ENCODE peak calls at places on chromosomes 3 and 15, in four cellular contexts. R is A549, N is GM12878, E is K562. U is an unnamed sample.

GRCh38 chr15:72284781-72285180 is 12.4 kb upstream of the PARP6 start:
- DNase-seq in E (no peak), R (no peak), N (no peak), U (no peak)

GRCh38 chr3:94225176-94225742 is 162.4 kb downstream of the NSUN3 start:
- DNase-seq in E (no peak), R (no peak), N (no peak), U (no peak)

GRCh38 chr3:46868948-46869347 is 5.7 kb upstream of the MYL3 start:
- DNase-seq in R (no peak), N (no peak), E (no peak), U (peak)

GRCh38 chr3:13748500-13748899 is 131.4 kb downstream of the WNT7A start:
- DNase-seq in R (no peak), N (no peak), E (no peak), U (no peak)

GRCh38 chr3:79329154-79329553 is 438.6 kb downstream of the ROBO1 start:
- DNase-seq in N (no peak), E (no peak), R (no peak), U (no peak)

GRCh38 chr3:11530153-11530721 is 113.5 kb downstream of the VGLL4 start:
- DNase-seq in E (no peak), N (no peak), R (peak), U (peak)

GRCh38 chr3:31740397-31740796 is 207.7 kb downstream of the STT3B start:
- DNase-seq in R (no peak), E (no peak), N (no peak), U (no peak)

GRCh38 chr15:88810449-88810848 is 7.2 kb downstream of the ACAN start:
- DNase-seq in E (no peak), N (no peak), R (no peak), U (no peak)

GRCh38 chr3:13041113-13041776 is 32.0 kb downstream of the IQSEC1 start:
- DNase-seq in R (no peak), E (peak), N (no peak), U (no peak)

GRCh38 chr3:171095063-171095462 is 68.5 kb upstream of the SLC2A2 start:
- DNase-seq in N (peak), R (no peak), E (no peak), U (no peak)

GRCh38 chr3:53694648-53695356 is 151.4 kb downstream of the CHDH start:
- DNase-seq in N (no peak), R (no peak), E (no peak), U (no peak)

GRCh38 chr15:67096536-67097294 is 31.3 kb downstream of the SMAD3 start:
- DNase-seq in R (no peak), N (no peak), E (no peak), U (no peak)

GRCh38 chr15:74664028-74664616 is 31.7 kb downstream of the EDC3 start:
- DNase-seq in N (no peak), R (peak), E (no peak), U (peak)

DNA sequence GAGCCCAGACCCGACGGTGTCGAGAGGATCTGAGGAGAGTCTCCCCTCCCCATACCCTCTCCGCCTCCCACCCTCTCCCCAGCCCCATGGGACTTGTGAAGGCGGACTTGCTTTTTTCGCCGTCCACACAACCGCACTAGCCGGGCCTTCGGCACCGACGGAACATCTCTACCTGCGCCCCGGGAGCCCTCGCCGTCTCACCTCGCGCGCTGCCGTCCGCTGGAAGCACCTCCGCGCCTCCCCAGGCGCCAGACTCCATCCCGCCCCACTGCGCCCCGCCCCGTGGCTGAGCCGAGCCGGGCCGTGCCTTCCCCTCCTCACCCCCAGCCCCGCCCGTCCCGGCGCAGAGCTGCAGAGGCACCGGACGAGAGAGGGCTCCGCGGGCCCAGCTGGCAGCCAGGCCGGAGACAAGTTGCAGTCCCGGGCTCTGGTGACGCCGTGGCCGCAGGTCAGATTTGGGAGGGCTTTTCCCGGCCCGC is at the start of the genes DUOX1 and DUOXA1:
- DNase-seq in N (no peak), R (no peak), E (peak), U (no peak)
- TF ChIP-seq CHD4 in N (no peak), R (no peak), E (no peak), U (no peak)

GRCh38 chr3:16319723-16320122 is 54.7 kb downstream of the OXNAD1 start:
- DNase-seq in N (no peak), R (no peak), E (peak), U (no peak)

GRCh38 chr3:16318216-16318615 is 53.2 kb downstream of the OXNAD1 start:
- DNase-seq in N (no peak), E (no peak), R (no peak), U (no peak)

GRCh38 chr3:16317561-16317945 is 52.5 kb downstream of the OXNAD1 start:
- DNase-seq in E (no peak), N (no peak), R (no peak), U (no peak)

GRCh38 chr3:16316847-16317560 is 52.0 kb downstream of the OXNAD1 start:
- DNase-seq in E (no peak), N (no peak), R (no peak), U (no peak)

DNA sequence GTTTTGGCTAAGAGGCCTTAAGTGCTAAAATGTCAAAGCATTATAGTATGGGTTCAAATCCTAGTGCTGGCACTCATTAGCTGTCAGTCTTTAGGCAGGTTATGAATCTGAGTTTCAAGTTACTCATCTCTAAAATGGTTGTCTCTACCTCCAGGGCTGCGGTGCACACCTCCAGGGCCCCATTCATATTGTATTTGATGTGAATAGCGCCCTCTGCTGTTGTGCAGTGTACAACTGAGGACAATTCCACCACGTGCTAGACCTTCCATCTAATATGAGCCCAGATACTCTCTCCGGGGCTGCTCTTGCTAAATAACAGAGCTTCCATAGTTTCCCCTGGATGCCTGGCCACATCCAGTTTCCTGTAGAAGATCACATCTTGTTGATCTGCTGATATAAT is 54.3 kb downstream of the OXNAD1 start:
- DNase-seq in N (no peak), E (peak), R (peak), U (peak)
- TF ChIP-seq CTCF in N (peak), E (peak), R (peak), U (no peak)

GRCh38 chr15:91168457-91168856 is 68.4 kb downstream of the SV2B start:
- DNase-seq in N (no peak), E (no peak), R (no peak), U (no peak)

GRCh38 chr15:91165850-91166249 is 65.8 kb downstream of the SV2B start:
- DNase-seq in E (no peak), N (no peak), R (no peak), U (no peak)
- TF ChIP-seq CHD4 in E (no peak), N (no peak), R (no peak), U (no peak)

GRCh38 chr3:10285307-10285706 is 7.4 kb downstream of the GHRL start:
- DNase-seq in E (no peak), N (no peak), R (no peak), U (no peak)
- TF ChIP-seq CTCF in E (no peak), N (no peak), R (no peak), U (no peak)

DNA sequence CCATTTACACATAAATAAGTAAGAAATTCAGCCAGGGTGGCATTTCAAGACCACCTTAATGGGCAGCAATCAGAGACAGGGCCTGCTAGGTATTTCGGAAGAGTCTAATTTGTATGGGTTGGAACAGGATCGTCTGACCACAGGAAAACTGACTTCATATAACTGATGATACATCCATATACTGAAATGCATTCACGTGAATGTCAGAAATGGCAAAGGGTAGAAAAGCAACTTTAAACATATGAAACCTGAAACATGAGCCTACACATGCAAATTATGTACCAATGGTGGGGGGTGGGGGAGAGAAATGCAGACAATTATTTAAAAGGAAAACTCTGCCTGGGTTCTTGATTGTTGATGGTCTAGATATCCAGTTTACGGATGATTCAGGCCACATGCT is 582.2 kb downstream of the FOXP1 start:
- DNase-seq in N (no peak), E (no peak), R (no peak), U (no peak)
- TF ChIP-seq CHD4 in N (no peak), E (no peak), R (no peak), U (no peak)

GRCh38 chr3:152373379-152373778 is 104.7 kb downstream of the MBNL1 start:
- DNase-seq in E (no peak), R (no peak), N (no peak), U (no peak)

GRCh38 chr3:152376351-152377183 is 107.8 kb downstream of the MBNL1 start:
- DNase-seq in R (peak), E (no peak), N (peak), U (no peak)

GRCh38 chr3:152375546-152375945 is 106.8 kb downstream of the MBNL1 start:
- DNase-seq in N (no peak), R (peak), E (no peak), U (no peak)

GRCh38 chr3:152377184-152377570 is 108.4 kb downstream of the MBNL1 start:
- DNase-seq in N (no peak), R (no peak), E (no peak), U (no peak)

DNA sequence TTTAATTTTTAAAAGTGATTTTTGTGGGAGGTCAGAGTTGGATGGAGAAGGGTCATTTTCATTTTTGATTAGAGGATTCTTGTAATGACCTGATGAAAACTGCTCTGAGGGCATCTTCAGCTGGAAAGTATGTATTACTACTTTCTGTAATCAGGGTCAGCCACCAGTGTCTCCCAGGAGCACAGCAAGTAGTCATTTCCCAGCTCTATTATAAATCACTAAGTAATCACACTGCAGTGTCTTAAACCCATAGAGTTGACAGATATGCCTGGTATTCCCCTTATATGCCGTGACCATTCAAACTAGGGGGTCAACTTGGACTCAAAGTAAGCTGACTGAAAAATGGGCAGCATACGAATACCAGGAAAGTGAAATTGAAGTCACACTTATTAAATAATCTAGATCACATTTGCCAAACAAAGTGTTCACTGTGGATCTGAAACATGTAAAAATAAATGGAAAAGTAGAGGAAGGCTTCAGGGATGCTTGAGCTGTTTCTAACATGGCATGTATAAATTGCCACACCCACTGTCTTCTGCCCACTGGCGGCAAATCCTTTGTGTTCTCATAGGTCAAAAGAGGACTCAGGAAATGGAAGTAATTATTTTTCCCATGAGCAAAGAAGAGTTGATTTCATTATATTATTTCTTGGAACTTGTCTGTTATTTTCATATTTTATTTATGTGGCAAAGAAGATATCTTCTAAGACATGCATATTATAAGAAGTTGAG is 105.7 kb downstream of the MBNL1 start:
- DNase-seq in R (peak), N (no peak), E (no peak), U (no peak)
- TF ChIP-seq CTCF in R (no peak), N (no peak), E (no peak), U (no peak)

U was measured in HepG2.